ENCODE peak calls at places on chromosomes 1 and 21, in four cellular contexts. One of them, this sample, is unnamed.

GRCh38 chr1:15187175-15187810 is 33.7 kb downstream of the TMEM51 start:
- DNase-seq in GM12878: no peak
- DNase-seq in K562: no peak
- DNase-seq in HepG2: no peak
- DNase-seq in this sample: no peak

GRCh38 chr21:32364801-32365200 is 28.0 kb downstream of the URB1 start:
- DNase-seq in GM12878: no peak
- DNase-seq in HepG2: peak; percentile 3
- DNase-seq in K562: no peak
- DNase-seq in this sample: no peak

GRCh38 chr1:197787056-197787455 is 11.8 kb upstream of the DENND1B start:
- DNase-seq in HepG2: no peak
- DNase-seq in GM12878: no peak
- DNase-seq in K562: no peak
- DNase-seq in this sample: no peak

GRCh38 chr1:156401681-156402081 is 32.7 kb downstream of the RHBG start:
- DNase-seq in HepG2: no peak
- DNase-seq in K562: no peak
- DNase-seq in GM12878: no peak
- DNase-seq in this sample: no peak

GRCh38 chr1:12644829-12645228 is 944 bp downstream of the AADACL4 start:
- DNase-seq in GM12878: no peak
- DNase-seq in HepG2: no peak
- DNase-seq in K562: no peak
- DNase-seq in this sample: no peak

GRCh38 chr1:176073524-176074157 is 133.4 kb downstream of the COP1 start:
- DNase-seq in HepG2: peak; percentile 57
- DNase-seq in GM12878: peak; percentile 7
- DNase-seq in K562: peak; percentile 56
- DNase-seq in this sample: peak; percentile 53

GRCh38 chr1:163069142-163069541 is at the start of gene RGS4:
- DNase-seq in K562: peak; percentile 33
- DNase-seq in GM12878: no peak
- DNase-seq in HepG2: peak; percentile 21
- DNase-seq in this sample: peak; percentile 81

GRCh38 chr1:153387785-153388184 is 3.1 kb downstream of the S100A8 start:
- DNase-seq in GM12878: no peak
- DNase-seq in HepG2: no peak
- DNase-seq in K562: no peak
- DNase-seq in this sample: no peak

GRCh38 chr1:198134252-198134651 is 22.5 kb upstream of the NEK7 start:
- DNase-seq in GM12878: no peak
- DNase-seq in HepG2: no peak
- DNase-seq in K562: no peak
- DNase-seq in this sample: no peak

GRCh38 chr1:1344672-1345361 is 4.4 kb downstream of the DVL1 start:
- DNase-seq in HepG2: no peak
- DNase-seq in K562: peak; percentile 61
- DNase-seq in GM12878: no peak
- DNase-seq in this sample: peak; percentile 57

GRCh38 chr21:42198949-42199348 is 20.0 kb upstream of the ABCG1 start:
- DNase-seq in K562: no peak
- DNase-seq in GM12878: no peak
- DNase-seq in HepG2: no peak
- DNase-seq in this sample: no peak

GRCh38 chr1:218349365-218350021 is 4.4 kb downstream of the TGFB2 start:
- DNase-seq in K562: no peak
- DNase-seq in GM12878: no peak
- DNase-seq in HepG2: no peak
- DNase-seq in this sample: no peak

GRCh38 chr1:87392241-87393192 is 63.8 kb downstream of the LMO4 start:
- DNase-seq in HepG2: no peak
- DNase-seq in GM12878: no peak
- DNase-seq in K562: no peak
- DNase-seq in this sample: no peak

GRCh38 chr1:165073402-165074007 is 283.0 kb downstream of the LMX1A start:
- DNase-seq in K562: peak; percentile 49
- DNase-seq in GM12878: no peak
- DNase-seq in HepG2: peak; percentile 43
- DNase-seq in this sample: peak; percentile 71

GRCh38 chr1:85576256-85576641 is 4.3 kb upstream of the CCN1 start:
- DNase-seq in GM12878: no peak
- DNase-seq in HepG2: no peak
- DNase-seq in K562: no peak
- DNase-seq in this sample: no peak

GRCh38 chr1:85576642-85577420 is 3.7 kb upstream of the CCN1 start:
- DNase-seq in K562: peak; percentile 78
- DNase-seq in GM12878: no peak
- DNase-seq in HepG2: peak; percentile 37
- DNase-seq in this sample: peak; percentile 83

GRCh38 chr1:85577421-85578320 is 2.9 kb upstream of the CCN1 start:
- DNase-seq in K562: no peak
- DNase-seq in HepG2: no peak
- DNase-seq in GM12878: no peak
- DNase-seq in this sample: no peak

GRCh38 chr1:85573348-85573747 is 7.2 kb upstream of the CCN1 start:
- DNase-seq in GM12878: no peak
- DNase-seq in K562: no peak
- DNase-seq in HepG2: no peak
- DNase-seq in this sample: no peak

DNA sequence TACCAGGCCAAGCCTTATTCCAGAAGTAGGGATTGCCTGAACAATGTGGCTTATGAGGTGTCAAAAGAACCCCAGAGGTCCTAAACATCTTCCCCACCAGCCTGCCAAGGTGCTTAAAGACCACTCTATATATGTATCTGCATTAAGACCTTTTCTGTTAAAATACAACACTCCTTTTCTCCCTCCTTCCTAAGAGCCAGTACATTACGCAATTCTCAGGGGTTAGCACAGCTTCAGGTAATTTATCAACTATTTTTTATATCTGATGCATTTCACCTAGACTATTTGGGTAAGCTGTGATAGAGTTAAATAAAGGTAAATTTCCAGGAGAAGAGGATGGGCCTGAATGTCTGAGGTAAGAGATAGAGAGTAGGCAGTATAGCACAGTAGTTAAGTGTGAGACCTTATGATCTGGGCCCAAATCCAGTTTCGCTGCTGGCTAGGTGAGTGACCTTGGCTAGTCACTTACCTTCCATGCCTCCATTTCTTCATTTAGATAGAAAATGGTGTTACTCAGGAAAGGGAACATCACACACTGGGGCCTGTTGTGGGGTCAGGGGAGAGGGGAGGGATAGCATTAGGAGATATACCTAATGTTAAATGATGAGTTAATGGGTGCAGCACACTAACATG is 5.1 kb upstream of the CCN1 start:
- DNase-seq in K562: no peak
- DNase-seq in HepG2: no peak
- DNase-seq in GM12878: no peak
- DNase-seq in this sample: no peak
- TF ChIP-seq TARDBP in K562: no peak
- TF ChIP-seq TARDBP in HepG2: no peak
- TF ChIP-seq TARDBP in GM12878: no peak
- TF ChIP-seq TARDBP in this sample: no peak

DNA sequence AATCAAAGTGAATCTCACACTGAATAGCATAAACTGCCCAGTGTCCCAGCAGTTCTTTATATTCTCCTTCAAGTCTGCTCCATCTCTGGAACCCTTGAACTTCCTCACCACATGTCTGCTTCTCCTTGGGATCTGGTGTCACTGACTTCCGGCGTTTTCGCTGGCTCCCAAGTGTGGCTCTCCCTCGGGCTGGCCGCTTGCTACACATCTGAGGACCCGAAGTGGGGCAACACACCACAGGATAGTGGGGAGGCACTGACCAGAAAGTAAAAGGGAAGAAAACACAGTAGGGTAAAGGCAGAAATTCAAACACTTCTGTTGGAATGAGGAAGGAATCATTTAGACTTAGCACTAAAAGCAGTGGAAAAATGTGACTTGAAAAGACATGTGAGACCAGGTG is 5.1 kb downstream of the NIT1 start:
- DNase-seq in K562: no peak
- DNase-seq in GM12878: no peak
- DNase-seq in HepG2: no peak
- DNase-seq in this sample: no peak
- TF ChIP-seq TARDBP in K562: no peak
- TF ChIP-seq TARDBP in GM12878: no peak
- TF ChIP-seq TARDBP in HepG2: no peak
- TF ChIP-seq TARDBP in this sample: no peak

GRCh38 chr1:207825719-207826556 is 74.1 kb downstream of the CD46 start:
- DNase-seq in K562: peak; percentile 86
- DNase-seq in GM12878: peak; percentile 98
- DNase-seq in HepG2: peak; percentile 10
- DNase-seq in this sample: no peak
- TF ChIP-seq TARDBP in K562: no peak
- TF ChIP-seq TARDBP in GM12878: no peak
- TF ChIP-seq TARDBP in HepG2: no peak
- TF ChIP-seq TARDBP in this sample: no peak

DNA sequence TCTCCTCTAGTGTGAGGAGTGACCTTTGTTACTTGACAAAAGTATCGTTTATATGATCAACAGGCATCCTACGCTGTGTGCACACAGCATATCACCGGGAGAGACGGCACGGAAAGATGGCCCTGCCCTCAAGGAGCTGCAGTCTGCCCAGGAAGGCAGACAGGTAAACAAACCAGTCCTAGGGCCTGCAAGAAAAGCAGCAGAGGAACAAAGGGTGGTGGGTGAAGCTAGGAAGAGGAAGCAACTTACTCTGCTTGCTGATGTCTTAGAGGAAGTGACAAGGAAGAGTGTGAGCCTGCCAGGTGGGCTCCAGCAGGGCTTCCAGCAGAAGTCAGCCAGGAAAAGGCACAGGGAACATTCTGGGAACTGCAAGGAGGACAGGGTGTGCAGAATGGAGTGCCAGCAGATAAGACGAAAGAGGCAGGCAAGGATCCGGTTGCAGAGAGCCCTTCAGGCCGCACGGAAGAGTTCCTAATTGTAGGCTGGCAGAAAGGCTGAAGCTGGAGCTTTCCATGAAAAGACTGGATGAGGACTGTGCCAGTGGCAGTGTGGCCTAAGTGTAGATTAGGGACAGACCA is 106.7 kb downstream of the SLC45A1 start:
- DNase-seq in GM12878: no peak
- DNase-seq in HepG2: no peak
- DNase-seq in K562: peak; percentile 28
- DNase-seq in this sample: peak; percentile 16
- TF ChIP-seq TARDBP in GM12878: no peak
- TF ChIP-seq TARDBP in HepG2: no peak
- TF ChIP-seq TARDBP in K562: no peak
- TF ChIP-seq TARDBP in this sample: no peak

DNA sequence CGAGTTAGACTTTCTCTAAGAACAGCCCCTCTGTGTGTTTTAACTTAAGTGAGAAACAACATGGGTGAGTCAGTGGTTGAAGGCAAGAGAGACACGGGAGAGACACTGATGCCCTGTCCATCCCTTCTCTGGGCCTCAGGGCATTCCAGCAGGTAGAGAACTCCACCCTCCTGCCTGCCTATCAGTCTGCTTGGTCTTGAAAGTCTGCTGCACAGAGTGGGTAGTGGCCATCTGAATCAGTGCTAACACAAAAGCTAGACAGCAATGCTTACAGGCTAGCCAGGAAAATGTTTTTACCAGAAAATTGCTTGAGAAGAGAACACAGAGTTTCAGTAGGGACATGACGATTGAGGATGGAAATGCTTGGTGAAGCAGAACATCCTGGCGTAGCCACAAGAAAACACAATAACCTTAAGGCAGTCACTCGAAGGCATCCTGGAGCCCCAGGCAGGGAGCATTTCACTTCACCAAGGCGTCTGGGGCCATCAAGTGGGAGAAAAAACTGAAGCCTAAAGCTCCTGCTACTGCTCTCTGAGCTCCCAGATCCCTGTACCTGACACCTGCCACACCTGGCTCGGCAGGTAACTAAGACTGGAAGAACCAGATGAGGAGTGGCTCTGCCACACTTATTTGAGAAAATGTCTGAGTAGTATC is 17.9 kb upstream of the LBR start:
- DNase-seq in GM12878: no peak
- DNase-seq in K562: no peak
- DNase-seq in HepG2: no peak
- DNase-seq in this sample: no peak
- TF ChIP-seq TARDBP in GM12878: no peak
- TF ChIP-seq TARDBP in K562: no peak
- TF ChIP-seq TARDBP in HepG2: no peak
- TF ChIP-seq TARDBP in this sample: no peak